ENCODE peak calls at places on chromosomes 6 and 20, in six cellular contexts. H, B, T, R, G and A are unnamed samples.

GRCh38 chr20:37741055-37741454 is 47.2 kb downstream of the CTNNBL1 start:
- DNase-seq in H (peak), B (no peak), T (no peak), R (peak), G (peak), A (no peak)

GRCh38 chr6:2038096-2038495 is 207.3 kb downstream of the GMDS start:
- DNase-seq in H (no peak), B (no peak), T (peak), R (no peak), G (no peak), A (no peak)

GRCh38 chr6:101404767-101405166 is 11.3 kb downstream of the GRIK2 start:
- DNase-seq in H (no peak), B (no peak), T (no peak), R (no peak), G (no peak), A (no peak)

GRCh38 chr6:1131285-1132079 is 180.4 kb upstream of the FOXQ1 start:
- DNase-seq in H (no peak), B (no peak), T (no peak), R (no peak), G (peak), A (no peak)

GRCh38 chr20:20215976-20216727 is 151.8 kb upstream of the INSM1 start:
- DNase-seq in H (no peak), B (no peak), T (no peak), R (no peak), G (no peak), A (no peak)

GRCh38 chr6:163180874-163181541 is 233.5 kb upstream of the QKI start:
- DNase-seq in H (peak), B (peak), T (no peak), R (peak), G (peak), A (peak)

GRCh38 chr6:40956871-40957270 is 82.2 kb downstream of the UNC5CL start:
- DNase-seq in H (no peak), B (no peak), T (no peak), R (no peak), G (no peak), A (no peak)

GRCh38 chr6:124066995-124067552 is 263.4 kb downstream of the NKAIN2 start:
- DNase-seq in H (no peak), B (no peak), T (no peak), R (no peak), G (no peak), A (no peak)

GRCh38 chr6:169846286-169847056 is 95.0 kb downstream of the ERMARD start:
- DNase-seq in H (no peak), B (no peak), T (no peak), R (no peak), G (no peak), A (no peak)

GRCh38 chr6:160795716-160796115 is 93.7 kb downstream of the PLG start:
- DNase-seq in H (no peak), B (no peak), T (no peak), R (no peak), G (no peak), A (no peak)

GRCh38 chr6:137363805-137364138 is 130.4 kb downstream of the OLIG3 start:
- DNase-seq in H (no peak), B (no peak), T (no peak), R (no peak), G (peak), A (no peak)

GRCh38 chr20:53579581-53580375 is 13.9 kb downstream of the ZNF217 start:
- DNase-seq in H (no peak), B (no peak), T (no peak), R (peak), G (peak), A (peak)

GRCh38 chr6:1849686-1850580 is 240.2 kb downstream of the FOXC1 start:
- DNase-seq in H (no peak), B (no peak), T (no peak), R (no peak), G (no peak), A (peak)

GRCh38 chr20:64146301-64146935 is 17.8 kb upstream of the MYT1 start:
- DNase-seq in H (no peak), B (no peak), T (peak), R (no peak), G (no peak), A (no peak)

GRCh38 chr6:132527791-132528190 is 10.3 kb upstream of the TAAR9 start:
- DNase-seq in H (peak), B (peak), T (no peak), R (peak), G (no peak), A (no peak)

GRCh38 chr6:39296745-39297640 is 17.2 kb downstream of the KCNK17 start:
- DNase-seq in H (no peak), B (no peak), T (peak), R (no peak), G (no peak), A (no peak)

GRCh38 chr20:50242863-50243609 is 52.4 kb downstream of the CEBPB start:
- DNase-seq in H (no peak), B (peak), T (no peak), R (no peak), G (peak), A (no peak)

GRCh38 chr6:152750694-152751093 is at the start of gene VIP:
- DNase-seq in H (no peak), B (no peak), T (no peak), R (peak), G (peak), A (no peak)

GRCh38 chr6:141988954-141989705 is 143.6 kb upstream of the GJE1 start:
- DNase-seq in H (peak), B (peak), T (peak), R (peak), G (peak), A (no peak)

GRCh38 chr6:133184798-133185380 is 56.3 kb upstream of the EYA4 start:
- DNase-seq in H (no peak), B (no peak), T (no peak), R (peak), G (no peak), A (no peak)

GRCh38 chr6:144581807-144582537 is 296.8 kb downstream of the UTRN start:
- DNase-seq in H (no peak), B (peak), T (peak), R (peak), G (peak), A (no peak)

GRCh38 chr20:50453533-50453932 is 56.6 kb upstream of the PTPN1 start:
- DNase-seq in H (no peak), B (no peak), T (no peak), R (no peak), G (no peak), A (no peak)

GRCh38 chr20:19257201-19257600 is 44.8 kb downstream of the SLC24A3 start:
- DNase-seq in H (no peak), B (no peak), T (no peak), R (no peak), G (no peak), A (no peak)

GRCh38 chr20:25372584-25373336 is 17.9 kb downstream of the ABHD12 start:
- DNase-seq in H (no peak), B (no peak), T (no peak), R (peak), G (no peak), A (no peak)

GRCh38 chr6:21404577-21404976 is 189.0 kb upstream of the SOX4 start:
- DNase-seq in H (no peak), B (no peak), T (no peak), R (no peak), G (no peak), A (no peak)

GRCh38 chr6:77034161-77034560 is 429.1 kb downstream of the HTR1B start:
- DNase-seq in H (no peak), B (no peak), T (no peak), R (no peak), G (no peak), A (no peak)

GRCh38 chr20:51365670-51366069 is 176.8 kb downstream of the NFATC2 start:
- DNase-seq in H (no peak), B (no peak), T (no peak), R (peak), G (no peak), A (no peak)

GRCh38 chr6:125818225-125818657 is 27.5 kb downstream of the NCOA7 start:
- DNase-seq in H (no peak), B (no peak), T (no peak), R (no peak), G (no peak), A (no peak)

GRCh38 chr6:27505209-27506027 is 32.5 kb upstream of the ZNF184 start:
- DNase-seq in H (peak), B (peak), T (no peak), R (peak), G (peak), A (no peak)

GRCh38 chr6:163985710-163986109 is 571.2 kb downstream of the QKI start:
- DNase-seq in H (peak), B (no peak), T (no peak), R (no peak), G (no peak), A (no peak)

GRCh38 chr6:35543459-35544193 is 30.9 kb upstream of the TULP1 start:
- DNase-seq in H (no peak), B (no peak), T (no peak), R (no peak), G (no peak), A (no peak)

GRCh38 chr6:75612921-75613534 is 11.3 kb downstream of the SENP6 start:
- DNase-seq in H (no peak), B (no peak), T (no peak), R (no peak), G (peak), A (no peak)
- H3K27ac ChIP-seq in H (no peak), B (no peak), T (no peak), R (no peak), G (no peak), A (no peak)

GRCh38 chr20:957544-957943 is 41.4 kb upstream of the ANGPT4 start:
- DNase-seq in H (no peak), B (no peak), T (no peak), R (peak), G (no peak), A (no peak)
- TF ChIP-seq CTCF in H (no peak), B (peak), T (peak), R (no peak), G (no peak), A (no peak)

GRCh38 chr20:16158976-16159286 is 414.3 kb downstream of the KIF16B start:
- DNase-seq in H (no peak), B (no peak), T (no peak), R (no peak), G (no peak), A (no peak)

DNA sequence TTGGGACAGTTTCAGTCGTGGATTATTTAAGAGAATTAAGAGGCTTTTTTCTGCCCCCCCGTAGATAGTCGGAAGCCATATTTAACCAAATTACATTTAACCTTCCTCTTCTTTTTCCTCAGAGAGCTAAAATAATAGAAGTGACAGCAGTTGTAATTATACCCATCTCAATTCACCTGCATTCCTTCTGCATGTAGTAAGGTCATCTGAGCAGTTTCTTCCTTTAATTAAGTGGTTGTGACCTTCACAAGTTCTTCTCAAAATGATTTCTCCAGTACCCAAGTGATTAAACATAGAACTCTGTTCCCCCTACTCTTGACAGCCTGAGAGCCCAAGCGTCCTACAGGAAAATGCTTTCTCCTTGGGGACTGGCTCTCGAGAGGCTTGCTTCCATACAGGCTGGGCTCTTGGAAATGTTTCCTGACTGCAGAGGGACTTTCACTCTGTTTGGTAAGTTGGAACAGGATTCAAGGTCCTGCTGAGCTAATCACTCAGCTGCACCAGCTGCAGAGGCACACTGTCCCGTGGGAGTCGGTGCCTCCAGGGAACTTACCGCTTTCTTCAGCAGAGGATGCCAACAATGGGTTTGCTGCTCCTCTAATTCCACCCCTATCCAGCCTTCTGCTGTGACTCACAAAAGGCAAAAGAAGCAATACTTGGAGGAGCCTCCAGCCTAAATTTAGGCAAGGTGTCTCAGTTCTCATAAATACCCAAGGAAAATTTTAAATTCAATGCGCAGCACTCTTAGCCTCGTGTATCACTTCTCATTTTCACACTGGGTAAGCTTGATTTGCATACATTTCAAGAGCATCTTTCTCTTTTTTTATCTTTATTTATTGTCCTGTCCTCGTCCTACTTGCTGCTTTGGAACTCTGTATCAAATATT is 414.9 kb downstream of the KIF16B start:
- DNase-seq in H (no peak), B (no peak), T (no peak), R (no peak), G (no peak), A (no peak)
- TF ChIP-seq REST in H (no peak), B (no peak), T (no peak), R (no peak), G (no peak), A (no peak)

GRCh38 chr20:5181955-5182354 is 55.1 kb downstream of the CDS2 start:
- DNase-seq in H (no peak), B (no peak), T (no peak), R (peak), G (no peak), A (no peak)
- H3K27ac ChIP-seq in H (no peak), B (no peak), T (no peak), R (no peak), G (no peak), A (no peak)

GRCh38 chr6:44925100-44925739 is 402.9 kb upstream of the RUNX2 start:
- DNase-seq in H (no peak), B (no peak), T (peak), R (peak), G (peak), A (no peak)
- TF ChIP-seq CTCF in H (no peak), B (no peak), T (no peak), R (no peak), G (no peak), A (no peak)

GRCh38 chr20:63129376-63129965 is 86.5 kb downstream of the YTHDF1 start:
- DNase-seq in H (no peak), B (no peak), T (no peak), R (no peak), G (no peak), A (no peak)

GRCh38 chr20:63129991-63130653 is 85.8 kb downstream of the YTHDF1 start:
- DNase-seq in H (no peak), B (no peak), T (no peak), R (no peak), G (no peak), A (no peak)

GRCh38 chr20:63128956-63129355 is 87.0 kb downstream of the YTHDF1 start:
- DNase-seq in H (no peak), B (no peak), T (no peak), R (no peak), G (no peak), A (no peak)

GRCh38 chr20:63132131-63132714 is 83.7 kb downstream of the YTHDF1 start:
- DNase-seq in H (no peak), B (no peak), T (no peak), R (no peak), G (no peak), A (no peak)

DNA sequence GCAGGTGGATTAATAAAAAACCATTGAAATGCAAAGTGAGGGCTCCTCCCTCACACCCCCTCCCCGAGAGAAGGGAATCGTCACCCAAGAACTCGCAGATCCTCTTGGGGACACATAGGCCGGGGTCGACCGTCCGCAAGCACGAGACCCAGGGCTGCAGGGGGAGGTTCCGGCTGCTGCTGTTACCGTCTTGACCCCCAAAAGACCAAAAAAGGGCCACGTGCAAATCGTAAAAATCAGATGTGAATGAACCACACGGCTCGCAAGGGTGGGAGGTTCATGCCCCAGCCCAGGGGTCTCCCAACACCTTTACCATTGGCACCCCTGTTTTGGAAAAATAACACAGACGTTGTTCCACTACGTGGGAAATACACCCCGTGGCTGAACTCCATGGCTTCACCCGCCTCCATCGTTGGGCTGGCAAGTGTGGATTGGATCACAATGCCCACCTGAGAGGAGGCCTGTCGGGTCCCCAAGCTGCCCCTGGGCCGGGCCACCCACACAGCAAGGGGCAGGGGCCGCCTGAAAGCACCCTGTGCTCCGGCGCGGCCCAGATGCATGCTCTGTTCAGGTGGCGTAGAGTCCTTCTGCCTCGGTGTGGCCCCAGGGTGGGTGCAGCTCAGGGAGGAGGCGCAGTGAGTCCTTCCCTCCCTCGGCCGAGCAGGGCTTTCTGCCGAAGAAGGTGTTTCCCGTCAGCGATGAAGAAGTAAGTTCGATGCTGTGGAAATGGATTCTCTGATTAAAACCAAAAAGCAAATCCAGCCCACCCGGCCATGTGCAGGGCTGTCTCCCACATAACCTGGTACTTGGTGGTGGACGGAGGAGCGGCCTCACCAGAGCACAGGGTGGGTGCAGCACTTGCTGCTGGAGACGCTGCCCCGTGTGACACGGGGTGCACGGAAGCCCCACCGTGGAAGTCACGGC is 85.0 kb downstream of the YTHDF1 start:
- DNase-seq in H (no peak), B (no peak), T (no peak), R (no peak), G (no peak), A (no peak)
- TF ChIP-seq REST in H (no peak), B (no peak), T (no peak), R (no peak), G (no peak), A (no peak)

DNA sequence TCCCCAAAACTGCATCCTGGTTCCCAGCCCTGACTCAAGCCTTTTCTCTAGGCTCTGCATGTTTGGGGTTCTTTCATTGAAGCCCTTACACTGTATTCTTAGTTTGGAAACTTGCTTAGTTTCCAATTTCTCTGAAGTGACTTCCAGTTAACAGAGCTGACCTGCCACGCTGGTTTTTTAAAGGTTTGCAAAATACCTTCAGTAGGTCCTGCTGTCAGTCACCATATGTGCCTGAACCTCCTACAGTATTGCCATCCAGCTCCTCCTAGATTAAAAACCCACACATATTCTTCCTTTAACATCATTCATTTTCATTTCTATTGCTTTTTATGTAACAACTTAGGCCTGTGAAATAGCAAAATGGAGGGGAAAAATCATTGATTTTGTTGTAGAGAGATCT is 191.4 kb upstream of the PREP start:
- DNase-seq in H (no peak), B (no peak), T (no peak), R (no peak), G (no peak), A (no peak)
- H3K27ac ChIP-seq in H (peak), B (no peak), T (peak), R (peak), G (no peak), A (no peak)

GRCh38 chr20:13286600-13286999 is 65.5 kb downstream of the ISM1 start:
- DNase-seq in H (no peak), B (no peak), T (no peak), R (no peak), G (no peak), A (no peak)

GRCh38 chr20:13284830-13285229 is 63.8 kb downstream of the ISM1 start:
- DNase-seq in H (no peak), B (no peak), T (no peak), R (no peak), G (no peak), A (no peak)

GRCh38 chr20:13286052-13286451 is 65.0 kb downstream of the ISM1 start:
- DNase-seq in H (no peak), B (no peak), T (no peak), R (no peak), G (no peak), A (no peak)

GRCh38 chr20:13283869-13284268 is 62.8 kb downstream of the ISM1 start:
- DNase-seq in H (no peak), B (no peak), T (no peak), R (no peak), G (no peak), A (no peak)

GRCh38 chr20:13285408-13285807 is 64.3 kb downstream of the ISM1 start:
- DNase-seq in H (no peak), B (no peak), T (no peak), R (no peak), G (no peak), A (no peak)
- TF ChIP-seq CTCF in H (no peak), B (no peak), T (no peak), R (no peak), G (no peak), A (no peak)